ENCODE peak calls at places on chromosomes 13 and 19, in five cellular contexts. K is endodermal cell, Z is PC-3, B is right atrium auricular region, E is bronchial epithelial cell. I is an unnamed sample. For H3K36me3, the result is how much of the 10 kb centered on the place peaks cover.

GRCh38 chr13:33152389-33152788 is 133.2 kb downstream of the STARD13 start:
- DNase-seq in B (no peak), E (no peak), K (no peak), Z (no peak), I (no peak)

GRCh38 chr13:27524981-27525975 is 74.9 kb upstream of the MTIF3 start:
- DNase-seq in E (no peak), Z (no peak), K (no peak), B (no peak), I (no peak)

GRCh38 chr13:97259787-97260641 is 37.9 kb downstream of the MBNL2 start:
- DNase-seq in B (no peak), Z (peak), K (no peak), E (peak), I (no peak)

GRCh38 chr19:57269515-57270250 is 10.6 kb upstream of the ZNF460 start:
- DNase-seq in E (peak), K (no peak), Z (peak), B (no peak), I (no peak)

GRCh38 chr19:3573162-3573857 is 566 bp downstream of the HMG20B start:
- DNase-seq in K (no peak), B (no peak), E (no peak), Z (no peak), I (peak)

GRCh38 chr13:42786696-42787095 is 5.3 kb downstream of the FAM216B start:
- DNase-seq in E (no peak), Z (no peak), B (no peak), K (no peak), I (no peak)

GRCh38 chr13:60798503-60798902 is 401.5 kb downstream of the TDRD3 start:
- DNase-seq in B (no peak), E (no peak), K (no peak), Z (no peak), I (no peak)

GRCh38 chr13:100977841-100978240 is 303.2 kb upstream of the TMTC4 start:
- DNase-seq in K (no peak), E (no peak), B (no peak), Z (no peak), I (no peak)

GRCh38 chr13:20332361-20333096 is 100.4 kb upstream of the GJB6 start:
- DNase-seq in B (no peak), K (no peak), E (peak), Z (no peak), I (no peak)

GRCh38 chr13:66994097-66994496 is 236.0 kb downstream of the PCDH9 start:
- DNase-seq in B (peak), K (peak), E (peak), Z (no peak), I (peak)

GRCh38 chr13:112929778-112930055 is 39.3 kb upstream of the MCF2L start:
- DNase-seq in E (no peak), Z (no peak), B (no peak), K (no peak), I (no peak)

GRCh38 chr19:17648097-17648660 is 40.0 kb downstream of the UNC13A start:
- DNase-seq in B (no peak), K (peak), Z (no peak), E (no peak), I (no peak)

DNA sequence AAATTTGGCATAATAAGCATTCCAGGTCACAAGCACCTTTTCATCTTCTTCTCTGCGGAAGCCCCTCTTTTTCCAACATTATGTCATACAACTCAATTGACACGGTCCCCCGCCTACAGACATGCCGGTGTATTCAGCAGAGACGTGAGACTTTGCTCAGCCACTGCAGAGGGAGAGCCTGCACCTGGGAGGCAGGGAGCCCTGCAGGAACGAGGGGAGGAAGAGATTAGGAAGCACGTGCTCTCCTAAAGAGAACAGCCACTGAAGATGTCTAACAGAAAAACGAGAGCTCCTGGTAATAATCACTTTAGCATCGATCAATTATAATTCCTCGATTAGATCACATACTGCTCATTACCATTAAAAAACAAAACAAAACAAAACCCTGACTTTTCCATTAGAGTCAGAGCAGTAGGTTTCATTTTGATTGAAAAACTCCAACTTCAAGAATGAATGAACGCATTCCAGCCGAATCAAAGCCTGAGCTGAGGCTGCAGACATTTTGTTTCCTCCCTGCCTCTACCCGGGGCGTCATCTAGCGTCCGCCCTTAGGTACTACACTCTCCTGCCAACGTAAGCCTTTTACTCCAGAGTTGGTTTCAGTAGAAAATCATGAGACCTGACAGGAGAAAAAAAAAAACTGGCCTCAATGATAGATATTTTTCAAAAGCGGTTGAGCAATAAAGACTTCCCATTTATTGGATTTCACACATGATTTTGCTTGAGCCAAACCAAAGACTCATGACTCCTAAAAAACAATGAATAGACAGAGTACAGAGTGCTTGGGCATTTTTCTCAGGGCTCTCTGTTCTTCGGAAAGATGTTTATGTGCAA is 194.5 kb downstream of the KATNAL1 start:
- DNase-seq in B (peak), K (peak), E (peak), Z (peak), I (peak)
- H3K4me3 ChIP-seq in B (peak), K (no peak), E (no peak), Z (peak), I (no peak)

GRCh38 chr19:47417107-47417745 is 2.1 kb downstream of the MEIS3 start:
- DNase-seq in B (no peak), Z (no peak), E (no peak), K (no peak), I (no peak)

GRCh38 chr19:47416667-47417033 is 2.7 kb downstream of the MEIS3 start:
- DNase-seq in K (no peak), B (no peak), E (no peak), Z (no peak), I (no peak)

GRCh38 chr19:47417746-47418594 is 1.4 kb downstream of the MEIS3 start:
- DNase-seq in Z (no peak), K (peak), E (peak), B (no peak), I (no peak)

GRCh38 chr19:47414469-47414868 is 4.9 kb downstream of the MEIS3 start:
- DNase-seq in K (peak), B (no peak), Z (peak), E (no peak), I (no peak)

GRCh38 chr19:47415953-47416666 is 3.2 kb downstream of the MEIS3 start:
- DNase-seq in E (no peak), K (no peak), B (no peak), Z (no peak), I (no peak)
- H3K36me3 ChIP-seq in E (under half), K (under half), B (under half), Z (under half), I (under half)

DNA sequence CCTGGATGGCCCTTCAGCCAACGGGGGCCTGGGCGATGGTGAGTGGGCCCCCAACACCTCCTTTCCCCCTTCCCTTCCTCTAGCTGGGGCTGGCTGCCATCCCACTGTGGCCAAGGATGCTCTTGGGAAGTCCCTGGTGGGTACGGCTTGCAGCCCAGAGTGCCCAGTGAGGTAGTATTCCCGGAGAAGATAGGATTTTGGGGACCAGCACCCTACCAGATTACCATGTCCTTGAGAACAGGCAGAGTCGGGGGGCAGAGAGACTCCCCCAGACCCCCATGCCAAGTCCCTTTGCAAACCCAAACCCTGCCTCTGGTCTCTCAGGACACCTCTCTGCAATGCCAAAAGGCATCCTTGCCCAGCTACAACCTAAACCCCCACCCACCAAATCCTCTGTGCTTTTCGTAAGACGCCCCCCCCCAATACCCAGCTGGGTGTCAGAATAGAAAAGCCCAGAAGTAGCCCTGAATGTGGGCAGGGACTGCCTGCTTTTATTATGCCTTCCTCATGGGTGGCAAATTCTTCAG is 1.7 kb downstream of the HIF3A start:
- DNase-seq in E (no peak), B (no peak), Z (no peak), K (peak), I (no peak)
- H3K4me3 ChIP-seq in E (no peak), B (peak), Z (no peak), K (no peak), I (no peak)

GRCh38 chr13:106550570-106551135 is 15.2 kb upstream of the EFNB2 start:
- DNase-seq in E (no peak), B (no peak), Z (no peak), K (no peak), I (no peak)
- H3K36me3 ChIP-seq in E (under half), B (under half), Z (under half), K (half or more), I (under half)

GRCh38 chr19:49340069-49340864 is 5.1 kb downstream of the CD37 start:
- DNase-seq in Z (no peak), E (no peak), B (peak), K (peak), I (peak)

GRCh38 chr19:49338023-49338677 is 2.9 kb downstream of the CD37 start:
- DNase-seq in B (no peak), E (no peak), K (peak), Z (no peak), I (no peak)

GRCh38 chr19:49339364-49340068 is 4.3 kb downstream of the CD37 start:
- DNase-seq in Z (peak), E (peak), K (peak), B (peak), I (peak)

GRCh38 chr19:49337267-49338022 is 2.2 kb downstream of the CD37 start:
- DNase-seq in K (peak), B (no peak), E (no peak), Z (no peak), I (no peak)

GRCh38 chr19:49338691-49339363 is 3.6 kb downstream of the CD37 start:
- DNase-seq in K (peak), B (peak), E (peak), Z (peak), I (peak)
- H3K4me3 ChIP-seq in K (peak), B (peak), E (peak), Z (peak), I (no peak)